ENCODE peak calls at places on chromosome 12, in seven cellular contexts. One of them, this sample, is unnamed.

GRCh38 chr12:120496353-120497340 is 734 bp downstream of the DYNLL1 start:
- DNase-seq in RWPE1: peak; percentile 60
- DNase-seq in esophagus squamous epithelium: no peak
- DNase-seq in stimulated activated CD8-positive, alpha-beta memory T cell treated with anti-CD3 and anti-CD28 coated beads, Interleukin-15, amount 100 ng/mL, for 4 hours: peak; percentile 18
- DNase-seq in Ammon's horn: peak; percentile 92
- DNase-seq in hepatocyte: peak; percentile 76
- DNase-seq in neural crest cell: peak; percentile 18
- DNase-seq in this sample: peak; percentile 80

GRCh38 chr12:69936214-69936731 is 111.2 kb downstream of the MYRFL start:
- DNase-seq in hepatocyte: peak; percentile 40
- DNase-seq in neural crest cell: no peak
- DNase-seq in RWPE1: no peak
- DNase-seq in Ammon's horn: no peak
- DNase-seq in esophagus squamous epithelium: no peak
- DNase-seq in stimulated activated CD8-positive, alpha-beta memory T cell treated with anti-CD3 and anti-CD28 coated beads, Interleukin-15, amount 100 ng/mL, for 4 hours: no peak
- DNase-seq in this sample: no peak

GRCh38 chr12:82896979-82897378 is 210.3 kb downstream of the TMTC2 start:
- DNase-seq in stimulated activated CD8-positive, alpha-beta memory T cell treated with anti-CD3 and anti-CD28 coated beads, Interleukin-15, amount 100 ng/mL, for 4 hours: no peak
- DNase-seq in esophagus squamous epithelium: no peak
- DNase-seq in hepatocyte: peak; percentile 71
- DNase-seq in neural crest cell: no peak
- DNase-seq in Ammon's horn: no peak
- DNase-seq in RWPE1: peak; percentile 73
- DNase-seq in this sample: peak; percentile 62

GRCh38 chr12:52052471-52053186 is 1.4 kb downstream of the NR4A1 start:
- DNase-seq in neural crest cell: no peak
- DNase-seq in RWPE1: no peak
- DNase-seq in hepatocyte: peak; percentile 21
- DNase-seq in esophagus squamous epithelium: no peak
- DNase-seq in Ammon's horn: peak; percentile 7
- DNase-seq in stimulated activated CD8-positive, alpha-beta memory T cell treated with anti-CD3 and anti-CD28 coated beads, Interleukin-15, amount 100 ng/mL, for 4 hours: no peak
- DNase-seq in this sample: no peak

GRCh38 chr12:20492251-20492728 is 124.0 kb downstream of the PDE3A start:
- DNase-seq in hepatocyte: no peak
- DNase-seq in stimulated activated CD8-positive, alpha-beta memory T cell treated with anti-CD3 and anti-CD28 coated beads, Interleukin-15, amount 100 ng/mL, for 4 hours: no peak
- DNase-seq in RWPE1: peak; percentile 0
- DNase-seq in Ammon's horn: no peak
- DNase-seq in esophagus squamous epithelium: no peak
- DNase-seq in neural crest cell: no peak
- DNase-seq in this sample: peak; percentile 76

GRCh38 chr12:73308747-73309146 is 1036.6 kb downstream of the TRHDE start:
- DNase-seq in RWPE1: peak; percentile 3
- DNase-seq in hepatocyte: no peak
- DNase-seq in neural crest cell: no peak
- DNase-seq in Ammon's horn: no peak
- DNase-seq in esophagus squamous epithelium: no peak
- DNase-seq in stimulated activated CD8-positive, alpha-beta memory T cell treated with anti-CD3 and anti-CD28 coated beads, Interleukin-15, amount 100 ng/mL, for 4 hours: no peak
- DNase-seq in this sample: no peak

GRCh38 chr12:75550401-75550851 is 39.0 kb upstream of the KRR1 start:
- DNase-seq in stimulated activated CD8-positive, alpha-beta memory T cell treated with anti-CD3 and anti-CD28 coated beads, Interleukin-15, amount 100 ng/mL, for 4 hours: no peak
- DNase-seq in esophagus squamous epithelium: no peak
- DNase-seq in RWPE1: no peak
- DNase-seq in hepatocyte: no peak
- DNase-seq in neural crest cell: no peak
- DNase-seq in Ammon's horn: no peak
- DNase-seq in this sample: peak; percentile 6

GRCh38 chr12:66240106-66240820 is 51.2 kb downstream of the IRAK3 start:
- DNase-seq in stimulated activated CD8-positive, alpha-beta memory T cell treated with anti-CD3 and anti-CD28 coated beads, Interleukin-15, amount 100 ng/mL, for 4 hours: no peak
- DNase-seq in hepatocyte: no peak
- DNase-seq in Ammon's horn: no peak
- DNase-seq in neural crest cell: no peak
- DNase-seq in RWPE1: no peak
- DNase-seq in esophagus squamous epithelium: no peak
- DNase-seq in this sample: no peak

This sample was measured in GM23248.